ENCODE peak calls at places on chromosomes 11 and 22, in ten cellular contexts. One of them, this sample, is unnamed.

GRCh38 chr11:134958336-134958640 is 546.2 kb upstream of the B3GAT1 start:
- DNase-seq in right lobe of liver: no peak
- DNase-seq in type B pancreatic cell: no peak
- DNase-seq in tibial artery: no peak
- DNase-seq in fibroblast of mammary gland: no peak
- DNase-seq in CD4-positive, alpha-beta T cell: no peak
- DNase-seq in bronchial epithelial cell: no peak
- DNase-seq in cardiac fibroblast: no peak
- DNase-seq in dorsolateral prefrontal cortex: no peak
- DNase-seq in brain microvascular endothelial cell: no peak
- DNase-seq in this sample: no peak

GRCh38 chr22:37732699-37733607 is 36.1 kb downstream of the TRIOBP start:
- DNase-seq in brain microvascular endothelial cell: no peak
- DNase-seq in dorsolateral prefrontal cortex: no peak
- DNase-seq in tibial artery: no peak
- DNase-seq in fibroblast of mammary gland: no peak
- DNase-seq in right lobe of liver: no peak
- DNase-seq in cardiac fibroblast: no peak
- DNase-seq in bronchial epithelial cell: no peak
- DNase-seq in type B pancreatic cell: no peak
- DNase-seq in CD4-positive, alpha-beta T cell: no peak
- DNase-seq in this sample: no peak

GRCh38 chr22:38835888-38836301 is 7.9 kb downstream of the NPTXR start:
- DNase-seq in type B pancreatic cell: no peak
- DNase-seq in CD4-positive, alpha-beta T cell: no peak
- DNase-seq in right lobe of liver: no peak
- DNase-seq in fibroblast of mammary gland: peak
- DNase-seq in cardiac fibroblast: peak
- DNase-seq in tibial artery: no peak
- DNase-seq in bronchial epithelial cell: no peak
- DNase-seq in dorsolateral prefrontal cortex: peak
- DNase-seq in brain microvascular endothelial cell: no peak
- DNase-seq in this sample: peak

GRCh38 chr11:94769897-94770296 is 1.7 kb downstream of the AMOTL1 start:
- DNase-seq in fibroblast of mammary gland: no peak
- DNase-seq in brain microvascular endothelial cell: no peak
- DNase-seq in bronchial epithelial cell: no peak
- DNase-seq in right lobe of liver: no peak
- DNase-seq in tibial artery: no peak
- DNase-seq in dorsolateral prefrontal cortex: no peak
- DNase-seq in CD4-positive, alpha-beta T cell: no peak
- DNase-seq in type B pancreatic cell: no peak
- DNase-seq in cardiac fibroblast: no peak
- DNase-seq in this sample: no peak

GRCh38 chr11:898160-898517 is 12.5 kb downstream of the CHID1 start:
- DNase-seq in dorsolateral prefrontal cortex: no peak
- DNase-seq in cardiac fibroblast: peak
- DNase-seq in fibroblast of mammary gland: peak
- DNase-seq in type B pancreatic cell: no peak
- DNase-seq in right lobe of liver: no peak
- DNase-seq in CD4-positive, alpha-beta T cell: no peak
- DNase-seq in tibial artery: no peak
- DNase-seq in bronchial epithelial cell: no peak
- DNase-seq in brain microvascular endothelial cell: no peak
- DNase-seq in this sample: peak

GRCh38 chr11:57568330-57568766 is 876 bp upstream of the UBE2L6 start:
- DNase-seq in tibial artery: peak
- DNase-seq in fibroblast of mammary gland: peak
- DNase-seq in bronchial epithelial cell: peak
- DNase-seq in brain microvascular endothelial cell: peak
- DNase-seq in cardiac fibroblast: peak
- DNase-seq in dorsolateral prefrontal cortex: peak
- DNase-seq in CD4-positive, alpha-beta T cell: no peak
- DNase-seq in right lobe of liver: no peak
- DNase-seq in type B pancreatic cell: peak
- DNase-seq in this sample: peak

GRCh38 chr11:118338637-118339061 is 3.9 kb downstream of the CD3D start:
- DNase-seq in tibial artery: no peak
- DNase-seq in cardiac fibroblast: peak
- DNase-seq in right lobe of liver: no peak
- DNase-seq in dorsolateral prefrontal cortex: no peak
- DNase-seq in fibroblast of mammary gland: no peak
- DNase-seq in brain microvascular endothelial cell: no peak
- DNase-seq in type B pancreatic cell: no peak
- DNase-seq in bronchial epithelial cell: peak
- DNase-seq in CD4-positive, alpha-beta T cell: peak
- DNase-seq in this sample: no peak

GRCh38 chr11:108559340-108559739 is 34.2 kb downstream of the EXPH5 start:
- DNase-seq in dorsolateral prefrontal cortex: no peak
- DNase-seq in right lobe of liver: no peak
- DNase-seq in CD4-positive, alpha-beta T cell: no peak
- DNase-seq in type B pancreatic cell: no peak
- DNase-seq in tibial artery: no peak
- DNase-seq in brain microvascular endothelial cell: no peak
- DNase-seq in cardiac fibroblast: peak
- DNase-seq in bronchial epithelial cell: peak
- DNase-seq in fibroblast of mammary gland: peak
- DNase-seq in this sample: peak

DNA sequence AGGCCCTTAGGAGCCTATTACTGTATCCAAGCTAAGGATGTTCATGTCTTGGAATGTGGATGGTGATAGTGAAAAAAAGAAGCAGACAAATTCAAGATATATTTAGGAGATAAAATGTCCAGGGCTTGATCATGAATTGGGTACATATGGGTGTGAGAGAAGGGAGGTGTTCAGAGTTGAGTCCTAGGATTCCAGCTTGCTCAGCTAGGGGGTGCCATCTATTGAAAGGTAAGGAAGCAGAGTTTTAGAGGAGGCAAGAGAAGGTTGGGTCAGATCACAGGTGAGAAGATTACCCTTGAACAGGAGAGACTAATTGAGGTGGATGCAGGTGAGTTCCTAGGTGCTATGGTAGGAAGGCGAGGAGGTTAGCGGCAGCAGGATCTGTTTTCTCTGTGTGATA is 60.5 kb downstream of the GRAMD1B start:
- DNase-seq in cardiac fibroblast: no peak
- DNase-seq in brain microvascular endothelial cell: no peak
- DNase-seq in tibial artery: no peak
- DNase-seq in fibroblast of mammary gland: no peak
- DNase-seq in type B pancreatic cell: no peak
- DNase-seq in right lobe of liver: no peak
- DNase-seq in bronchial epithelial cell: no peak
- DNase-seq in CD4-positive, alpha-beta T cell: no peak
- DNase-seq in dorsolateral prefrontal cortex: no peak
- DNase-seq in this sample: no peak
- TF ChIP-seq CTCF in cardiac fibroblast: no peak
- TF ChIP-seq CTCF in brain microvascular endothelial cell: peak
- TF ChIP-seq CTCF in tibial artery: no peak
- TF ChIP-seq CTCF in fibroblast of mammary gland: no peak
- TF ChIP-seq CTCF in type B pancreatic cell: no peak
- TF ChIP-seq CTCF in right lobe of liver: no peak
- TF ChIP-seq CTCF in bronchial epithelial cell: no peak
- TF ChIP-seq CTCF in CD4-positive, alpha-beta T cell: no peak
- TF ChIP-seq CTCF in dorsolateral prefrontal cortex: peak
- TF ChIP-seq CTCF in this sample: no peak

GRCh38 chr11:132396318-132396717 is 1025.9 kb downstream of the NTM start:
- DNase-seq in bronchial epithelial cell: no peak
- DNase-seq in cardiac fibroblast: no peak
- DNase-seq in CD4-positive, alpha-beta T cell: no peak
- DNase-seq in fibroblast of mammary gland: no peak
- DNase-seq in right lobe of liver: no peak
- DNase-seq in type B pancreatic cell: no peak
- DNase-seq in tibial artery: no peak
- DNase-seq in dorsolateral prefrontal cortex: no peak
- DNase-seq in brain microvascular endothelial cell: no peak
- DNase-seq in this sample: no peak

GRCh38 chr11:132405728-132406127 is 1035.3 kb downstream of the NTM start:
- DNase-seq in CD4-positive, alpha-beta T cell: no peak
- DNase-seq in bronchial epithelial cell: no peak
- DNase-seq in brain microvascular endothelial cell: no peak
- DNase-seq in cardiac fibroblast: no peak
- DNase-seq in fibroblast of mammary gland: no peak
- DNase-seq in type B pancreatic cell: no peak
- DNase-seq in tibial artery: no peak
- DNase-seq in right lobe of liver: no peak
- DNase-seq in dorsolateral prefrontal cortex: no peak
- DNase-seq in this sample: no peak

DNA sequence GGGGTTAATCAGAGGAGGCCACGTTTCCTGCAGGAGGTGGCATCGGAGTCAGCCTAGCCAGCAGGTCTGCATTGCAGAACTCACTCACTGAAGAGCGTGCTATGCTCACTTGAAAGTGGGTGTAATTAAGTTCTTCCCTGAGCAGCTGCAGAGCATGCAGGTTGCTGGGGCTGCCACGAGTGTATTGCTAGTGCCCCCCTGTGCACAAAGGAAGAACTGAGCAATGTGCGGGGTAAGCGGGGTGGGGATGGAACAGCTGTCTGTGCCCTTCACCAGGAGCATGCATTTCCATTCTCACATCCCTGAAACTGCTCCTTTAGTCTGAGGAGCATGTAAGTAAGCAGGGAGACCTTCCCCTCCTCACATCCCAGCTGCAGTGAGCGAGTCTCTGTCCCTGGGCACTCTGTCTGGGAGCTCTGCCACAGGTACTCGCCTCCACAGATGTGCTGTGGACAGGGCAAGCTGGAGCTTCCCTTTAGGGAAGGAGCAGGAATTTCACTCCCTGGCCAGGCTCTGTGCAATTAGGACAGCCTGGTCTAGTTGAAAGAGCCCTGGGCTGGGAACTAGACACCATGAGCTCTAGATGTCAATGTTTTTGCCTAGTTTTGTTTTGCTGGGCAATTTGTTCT is 1031.8 kb downstream of the NTM start:
- DNase-seq in bronchial epithelial cell: peak
- DNase-seq in CD4-positive, alpha-beta T cell: no peak
- DNase-seq in type B pancreatic cell: no peak
- DNase-seq in dorsolateral prefrontal cortex: peak
- DNase-seq in brain microvascular endothelial cell: peak
- DNase-seq in right lobe of liver: peak
- DNase-seq in fibroblast of mammary gland: no peak
- DNase-seq in cardiac fibroblast: peak
- DNase-seq in tibial artery: no peak
- DNase-seq in this sample: no peak
- TF ChIP-seq CTCF in bronchial epithelial cell: peak
- TF ChIP-seq CTCF in CD4-positive, alpha-beta T cell: no peak
- TF ChIP-seq CTCF in type B pancreatic cell: peak
- TF ChIP-seq CTCF in dorsolateral prefrontal cortex: peak
- TF ChIP-seq CTCF in brain microvascular endothelial cell: peak
- TF ChIP-seq CTCF in right lobe of liver: peak
- TF ChIP-seq CTCF in fibroblast of mammary gland: no peak
- TF ChIP-seq CTCF in cardiac fibroblast: peak
- TF ChIP-seq CTCF in tibial artery: no peak
- TF ChIP-seq CTCF in this sample: no peak

GRCh38 chr11:128235446-128235845 is 351.9 kb downstream of the ETS1 start:
- DNase-seq in cardiac fibroblast: no peak
- DNase-seq in fibroblast of mammary gland: no peak
- DNase-seq in right lobe of liver: no peak
- DNase-seq in tibial artery: no peak
- DNase-seq in brain microvascular endothelial cell: no peak
- DNase-seq in CD4-positive, alpha-beta T cell: no peak
- DNase-seq in type B pancreatic cell: no peak
- DNase-seq in bronchial epithelial cell: no peak
- DNase-seq in dorsolateral prefrontal cortex: no peak
- DNase-seq in this sample: no peak

GRCh38 chr11:128235958-128236357 is 351.4 kb downstream of the ETS1 start:
- DNase-seq in cardiac fibroblast: no peak
- DNase-seq in CD4-positive, alpha-beta T cell: no peak
- DNase-seq in dorsolateral prefrontal cortex: no peak
- DNase-seq in brain microvascular endothelial cell: no peak
- DNase-seq in bronchial epithelial cell: no peak
- DNase-seq in fibroblast of mammary gland: no peak
- DNase-seq in type B pancreatic cell: no peak
- DNase-seq in tibial artery: no peak
- DNase-seq in right lobe of liver: no peak
- DNase-seq in this sample: no peak

GRCh38 chr11:128231845-128232410 is 355.4 kb downstream of the ETS1 start:
- DNase-seq in type B pancreatic cell: no peak
- DNase-seq in CD4-positive, alpha-beta T cell: no peak
- DNase-seq in dorsolateral prefrontal cortex: no peak
- DNase-seq in cardiac fibroblast: no peak
- DNase-seq in fibroblast of mammary gland: no peak
- DNase-seq in right lobe of liver: no peak
- DNase-seq in bronchial epithelial cell: no peak
- DNase-seq in brain microvascular endothelial cell: no peak
- DNase-seq in tibial artery: no peak
- DNase-seq in this sample: no peak

GRCh38 chr11:128236506-128237498 is 350.6 kb downstream of the ETS1 start:
- DNase-seq in bronchial epithelial cell: no peak
- DNase-seq in type B pancreatic cell: no peak
- DNase-seq in brain microvascular endothelial cell: no peak
- DNase-seq in CD4-positive, alpha-beta T cell: no peak
- DNase-seq in cardiac fibroblast: peak
- DNase-seq in dorsolateral prefrontal cortex: no peak
- DNase-seq in right lobe of liver: no peak
- DNase-seq in fibroblast of mammary gland: no peak
- DNase-seq in tibial artery: no peak
- DNase-seq in this sample: no peak

DNA sequence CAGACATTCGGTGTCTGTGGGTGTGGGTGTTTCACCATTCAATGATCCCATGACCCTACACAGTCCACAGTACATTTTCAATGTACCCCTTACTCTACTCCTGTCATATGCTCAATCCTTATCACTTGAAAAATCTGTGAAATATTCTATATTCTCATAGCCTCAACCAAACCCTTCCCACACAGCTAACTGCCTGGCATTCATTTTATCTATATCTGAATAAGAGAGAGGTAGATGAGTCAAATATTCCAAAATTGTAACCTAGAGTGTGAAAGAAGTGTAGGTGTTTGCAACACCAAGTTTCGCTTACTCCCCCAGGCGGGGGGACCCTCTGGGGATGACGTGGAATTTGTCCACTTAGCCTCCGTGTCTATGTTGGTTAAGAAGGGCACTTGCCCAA is 354.8 kb downstream of the ETS1 start:
- DNase-seq in cardiac fibroblast: no peak
- DNase-seq in tibial artery: no peak
- DNase-seq in bronchial epithelial cell: no peak
- DNase-seq in right lobe of liver: no peak
- DNase-seq in brain microvascular endothelial cell: no peak
- DNase-seq in CD4-positive, alpha-beta T cell: no peak
- DNase-seq in fibroblast of mammary gland: no peak
- DNase-seq in type B pancreatic cell: no peak
- DNase-seq in dorsolateral prefrontal cortex: no peak
- DNase-seq in this sample: no peak
- TF ChIP-seq CTCF in cardiac fibroblast: no peak
- TF ChIP-seq CTCF in tibial artery: no peak
- TF ChIP-seq CTCF in bronchial epithelial cell: no peak
- TF ChIP-seq CTCF in right lobe of liver: no peak
- TF ChIP-seq CTCF in brain microvascular endothelial cell: no peak
- TF ChIP-seq CTCF in CD4-positive, alpha-beta T cell: no peak
- TF ChIP-seq CTCF in fibroblast of mammary gland: no peak
- TF ChIP-seq CTCF in type B pancreatic cell: no peak
- TF ChIP-seq CTCF in dorsolateral prefrontal cortex: no peak
- TF ChIP-seq CTCF in this sample: no peak

DNA sequence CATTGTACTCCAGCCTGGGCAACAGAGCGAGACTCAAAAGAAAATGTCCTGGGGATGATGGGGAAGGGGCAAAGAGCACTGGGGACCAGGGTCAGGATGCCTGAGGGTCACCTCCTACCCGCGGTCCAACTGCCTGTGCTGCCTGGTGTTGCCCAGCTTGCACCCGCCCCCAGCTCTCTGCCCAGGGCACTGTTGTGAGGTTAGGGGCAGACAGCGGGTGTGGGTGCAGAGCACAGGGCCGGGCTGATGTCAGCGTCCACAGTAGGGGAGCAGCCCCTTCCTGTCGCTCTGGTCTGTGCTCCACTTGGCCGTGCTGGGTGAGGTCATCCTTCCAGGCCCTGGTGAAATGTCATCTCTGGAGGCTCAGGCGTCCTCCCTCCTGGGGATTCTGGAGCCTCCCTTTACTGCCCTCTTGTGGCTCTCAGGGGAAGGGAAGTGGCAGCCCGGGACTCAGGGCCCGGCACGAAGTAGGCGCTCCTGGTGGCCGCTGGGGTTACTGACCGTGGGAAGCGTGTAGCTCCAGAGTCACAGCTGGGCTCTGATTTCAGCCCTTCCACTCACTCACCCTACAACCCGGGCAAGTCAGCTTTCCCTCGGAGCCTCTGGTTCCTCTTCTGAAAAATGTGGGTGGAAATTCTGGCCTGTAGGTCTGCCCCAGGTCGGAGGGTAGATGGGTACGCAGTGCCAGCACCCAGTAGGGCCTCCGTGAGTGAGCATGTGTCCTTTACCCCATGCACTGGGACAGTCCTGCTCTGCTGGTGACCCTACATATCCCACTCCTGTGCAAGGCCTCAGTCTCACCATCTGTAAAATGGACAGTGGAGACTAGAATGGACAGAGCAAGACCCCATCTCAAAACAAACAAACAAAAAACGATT is 17.3 kb upstream of the PRR5 start:
- DNase-seq in type B pancreatic cell: peak
- DNase-seq in brain microvascular endothelial cell: peak
- DNase-seq in dorsolateral prefrontal cortex: peak
- DNase-seq in right lobe of liver: peak
- DNase-seq in cardiac fibroblast: peak
- DNase-seq in tibial artery: peak
- DNase-seq in CD4-positive, alpha-beta T cell: peak
- DNase-seq in fibroblast of mammary gland: peak
- DNase-seq in bronchial epithelial cell: peak
- DNase-seq in this sample: peak
- TF ChIP-seq CTCF in type B pancreatic cell: peak
- TF ChIP-seq CTCF in brain microvascular endothelial cell: peak
- TF ChIP-seq CTCF in dorsolateral prefrontal cortex: peak
- TF ChIP-seq CTCF in right lobe of liver: peak
- TF ChIP-seq CTCF in cardiac fibroblast: peak
- TF ChIP-seq CTCF in tibial artery: peak
- TF ChIP-seq CTCF in CD4-positive, alpha-beta T cell: peak
- TF ChIP-seq CTCF in fibroblast of mammary gland: peak
- TF ChIP-seq CTCF in bronchial epithelial cell: peak
- TF ChIP-seq CTCF in this sample: peak

This sample was measured in MCF 10A.